ENCODE peak calls at places on chromosome 9, in nine cellular contexts. K is left ventricle myocardium inferior; A is gastrocnemius medialis; Q is skeletal muscle cell; U is transverse colon; S is ascending aorta; L is AG10803; P is ovary; X is naive thymus-derived CD4-positive, alpha-beta T cell. G is an unnamed sample.

GRCh38 chr9:137717776-137718327 is 99.0 kb downstream of the EHMT1 start:
- DNase-seq in K (no peak), A (no peak), Q (no peak), U (no peak), S (no peak), L (no peak), P (no peak), X (no peak), G (no peak)

GRCh38 chr9:127128341-127129072 is 6.1 kb upstream of the ANGPTL2 start:
- DNase-seq in K (peak; percentile 79), A (peak; percentile 95), Q (peak; percentile 42), U (no peak), S (peak; percentile 85), L (peak; percentile 58), P (peak; percentile 41), X (no peak), G (peak; percentile 86)

GRCh38 chr9:83296123-83296522 is 233.2 kb upstream of the RASEF start:
- DNase-seq in K (no peak), A (no peak), Q (no peak), U (no peak), S (no peak), L (no peak), P (no peak), X (no peak), G (no peak)

GRCh38 chr9:111179577-111179976 is 141.3 kb upstream of the LPAR1 start:
- DNase-seq in K (peak; percentile 25), A (peak; percentile 16), Q (no peak), U (peak; percentile 20), S (no peak), L (no peak), P (no peak), X (no peak), G (peak; percentile 2)

GRCh38 chr9:36080519-36080918 is 43.8 kb downstream of the RECK start:
- DNase-seq in K (no peak), A (no peak), Q (no peak), U (no peak), S (no peak), L (no peak), P (no peak), X (no peak), G (no peak)

GRCh38 chr9:125603478-125604021 is 103.5 kb downstream of the MAPKAP1 start:
- DNase-seq in K (no peak), A (no peak), Q (no peak), U (no peak), S (no peak), L (no peak), P (no peak), X (no peak), G (no peak)

GRCh38 chr9:127035948-127036347 is 86.5 kb downstream of the ANGPTL2 start:
- DNase-seq in K (peak; percentile 60), A (peak; percentile 61), Q (peak; percentile 70), U (no peak), S (peak; percentile 76), L (peak; percentile 78), P (peak; percentile 56), X (no peak), G (no peak)

GRCh38 chr9:97873410-97873809 is 20.4 kb downstream of the FOXE1 start:
- DNase-seq in K (no peak), A (no peak), Q (no peak), U (no peak), S (no peak), L (no peak), P (no peak), X (no peak), G (no peak)

GRCh38 chr9:78620764-78621163 is 323.8 kb downstream of the PSAT1 start:
- DNase-seq in K (no peak), A (no peak), Q (peak; percentile 83), U (no peak), S (no peak), L (peak; percentile 72), P (no peak), X (no peak), G (peak; percentile 71)

GRCh38 chr9:93280661-93281259 is 96.8 kb downstream of the WNK2 start:
- DNase-seq in K (no peak), A (no peak), Q (no peak), U (no peak), S (no peak), L (no peak), P (no peak), X (no peak), G (peak; percentile 22)

GRCh38 chr9:1939926-1940368 is 75.2 kb upstream of the SMARCA2 start:
- DNase-seq in K (no peak), A (no peak), Q (no peak), U (peak; percentile 22), S (no peak), L (peak; percentile 15), P (no peak), X (peak; percentile 44), G (peak; percentile 55)

GRCh38 chr9:129459550-129460322 is 161.2 kb downstream of the C9orf50 start:
- DNase-seq in K (no peak), A (no peak), Q (no peak), U (peak; percentile 33), S (peak; percentile 73), L (no peak), P (no peak), X (no peak), G (no peak)

GRCh38 chr9:76704601-76705204 is 59.5 kb upstream of the PCA3 start:
- DNase-seq in K (no peak), A (no peak), Q (peak; percentile 75), U (no peak), S (no peak), L (peak; percentile 95), P (no peak), X (peak; percentile 55), G (peak; percentile 87)

GRCh38 chr9:98465799-98466198 is 210.3 kb upstream of the TBC1D2 start:
- DNase-seq in K (no peak), A (no peak), Q (no peak), U (no peak), S (no peak), L (no peak), P (no peak), X (no peak), G (no peak)

GRCh38 chr9:1870915-1871314 is 144.2 kb upstream of the SMARCA2 start:
- DNase-seq in K (no peak), A (no peak), Q (no peak), U (no peak), S (no peak), L (no peak), P (no peak), X (no peak), G (no peak)

GRCh38 chr9:112124156-112124555 is 50.9 kb downstream of the SUSD1 start:
- DNase-seq in K (no peak), A (no peak), Q (no peak), U (no peak), S (no peak), L (no peak), P (no peak), X (no peak), G (no peak)

GRCh38 chr9:113957778-113958430 is 81.8 kb downstream of the ZNF618 start:
- DNase-seq in K (no peak), A (no peak), Q (peak; percentile 73), U (peak; percentile 27), S (no peak), L (peak; percentile 90), P (no peak), X (no peak), G (peak; percentile 80)
- H3K4me3 ChIP-seq in K (no peak overlapping the region), A (no peak overlapping the region), Q (peak overlapping the region; percentile 4), U (no peak overlapping the region), S (peak overlapping the region; percentile 0), L (peak overlapping the region; percentile 2), P (no peak overlapping the region), X (no peak overlapping the region), G (no peak overlapping the region)

GRCh38 chr9:81092057-81092456 is 597.3 kb downstream of the TLE1 start:
- DNase-seq in K (no peak), A (no peak), Q (no peak), U (no peak), S (no peak), L (no peak), P (no peak), X (no peak), G (no peak)

GRCh38 chr9:81096667-81097066 is 592.7 kb downstream of the TLE1 start:
- DNase-seq in K (no peak), A (no peak), Q (no peak), U (no peak), S (no peak), L (no peak), P (no peak), X (no peak), G (peak; percentile 30)

GRCh38 chr9:81097167-81097566 is 592.2 kb downstream of the TLE1 start:
- DNase-seq in K (no peak), A (no peak), Q (no peak), U (no peak), S (no peak), L (no peak), P (no peak), X (no peak), G (no peak)
- H3K4me3 ChIP-seq in K (no peak overlapping the region), A (no peak overlapping the region), Q (no peak overlapping the region), U (no peak overlapping the region), S (no peak overlapping the region), L (no peak overlapping the region), P (no peak overlapping the region), X (no peak overlapping the region), G (no peak overlapping the region)

GRCh38 chr9:15966471-15966870 is 413.6 kb downstream of the CCDC171 start:
- DNase-seq in K (no peak), A (no peak), Q (no peak), U (no peak), S (no peak), L (no peak), P (no peak), X (no peak), G (no peak)

GRCh38 chr9:15965246-15965745 is 412.5 kb downstream of the CCDC171 start:
- DNase-seq in K (no peak), A (no peak), Q (no peak), U (no peak), S (no peak), L (no peak), P (no peak), X (no peak), G (no peak)

GRCh38 chr9:15961217-15961616 is 408.4 kb downstream of the CCDC171 start:
- DNase-seq in K (no peak), A (no peak), Q (peak; percentile 25), U (no peak), S (no peak), L (peak; percentile 20), P (no peak), X (no peak), G (no peak)

GRCh38 chr9:15972760-15973159 is 419.9 kb downstream of the CCDC171 start:
- DNase-seq in K (no peak), A (no peak), Q (no peak), U (no peak), S (no peak), L (no peak), P (no peak), X (no peak), G (no peak)

GRCh38 chr9:15967068-15967467 is 414.2 kb downstream of the CCDC171 start:
- DNase-seq in K (no peak), A (no peak), Q (no peak), U (no peak), S (no peak), L (no peak), P (no peak), X (no peak), G (no peak)
- H3K4me3 ChIP-seq in K (no peak overlapping the region), A (no peak overlapping the region), Q (no peak overlapping the region), U (no peak overlapping the region), S (no peak overlapping the region), L (no peak overlapping the region), P (no peak overlapping the region), X (no peak overlapping the region), G (no peak overlapping the region)

DNA sequence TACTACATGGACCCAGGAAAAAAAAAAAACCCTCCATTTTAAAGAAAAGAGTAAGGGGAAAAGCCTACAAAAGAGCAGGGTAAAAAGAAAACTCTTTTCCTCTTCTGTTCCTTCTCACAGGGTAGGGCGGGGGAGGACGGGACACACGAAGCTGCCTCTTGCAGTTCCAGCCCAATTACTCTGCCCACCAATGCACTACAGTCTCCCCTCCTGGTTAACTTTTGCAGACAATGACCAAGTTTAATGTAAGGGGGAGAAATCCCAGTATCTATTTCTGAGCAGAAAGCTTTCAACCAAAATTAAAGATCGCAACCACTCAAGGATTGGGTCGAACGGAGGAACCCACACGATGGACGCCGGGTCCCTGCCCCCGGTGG is 1.3 kb downstream of the BRD3 start:
- DNase-seq in K (no peak), A (no peak), Q (no peak), U (no peak), S (peak; percentile 58), L (peak; percentile 22), P (no peak), X (no peak), G (no peak)
- H3K4me3 ChIP-seq in K (peak overlapping the region; percentile 88), A (peak overlapping the region; percentile 76), Q (peak overlapping the region; percentile 64), U (peak overlapping the region; percentile 75), S (peak overlapping the region; percentile 98), L (peak overlapping the region; percentile 79), P (peak overlapping the region; percentile 56), X (peak overlapping the region; percentile 84), G (peak overlapping the region; percentile 77)

G was measured in epithelial cell of esophagus.